ENCODE peak calls at places on chromosomes 16 and 17, in eight cellular contexts. V is SK-N-SH, F is PC-3, X is HCT116, G is neural progenitor cell, B is OCI-LY7, Y is hepatocyte, H is MM.1S. A is an unnamed sample.

GRCh38 chr16:8714143-8714542 is 39.7 kb downstream of the ABAT start:
- DNase-seq in H (no peak), G (peak), V (peak), B (no peak), X (no peak), F (no peak), Y (no peak), A (peak)

GRCh38 chr17:64281962-64282752 is 19.1 kb upstream of the TEX2 start:
- DNase-seq in V (peak), G (peak), Y (peak), F (peak), X (peak), H (peak), B (peak), A (peak)

GRCh38 chr16:28990375-28991040 is 5.7 kb downstream of the LAT start:
- DNase-seq in H (no peak), G (no peak), Y (no peak), X (no peak), B (no peak), V (no peak), F (no peak), A (no peak)

GRCh38 chr17:1555618-1556471 is 6.7 kb downstream of the PITPNA start:
- DNase-seq in X (no peak), V (no peak), B (peak), H (no peak), G (no peak), Y (no peak), F (no peak), A (no peak)

GRCh38 chr17:38730526-38731379 is 612 bp downstream of the CISD3 start:
- DNase-seq in B (peak), V (peak), Y (peak), G (peak), H (peak), F (peak), X (no peak), A (peak)

GRCh38 chr17:1006054-1006453 is 9.1 kb downstream of the TIMM22 start:
- DNase-seq in H (no peak), X (no peak), Y (no peak), G (no peak), V (peak), F (no peak), B (no peak), A (no peak)

GRCh38 chr17:828761-829160 is 46.6 kb downstream of the MRM3 start:
- DNase-seq in B (no peak), V (no peak), X (no peak), Y (no peak), F (no peak), H (no peak), G (no peak), A (no peak)

GRCh38 chr17:65690626-65691310 is 129.3 kb upstream of the AXIN2 start:
- DNase-seq in H (peak), Y (no peak), V (no peak), G (no peak), F (no peak), X (no peak), B (peak), A (no peak)

GRCh38 chr17:82859431-82860403 is 19.9 kb upstream of the ZNF750 start:
- DNase-seq in G (peak), V (no peak), B (peak), H (no peak), X (peak), F (peak), Y (peak), A (no peak)

GRCh38 chr17:73023759-73024158 is 68.7 kb downstream of the SLC39A11 start:
- DNase-seq in F (no peak), X (no peak), H (no peak), Y (no peak), V (no peak), G (no peak), B (no peak), A (no peak)

DNA sequence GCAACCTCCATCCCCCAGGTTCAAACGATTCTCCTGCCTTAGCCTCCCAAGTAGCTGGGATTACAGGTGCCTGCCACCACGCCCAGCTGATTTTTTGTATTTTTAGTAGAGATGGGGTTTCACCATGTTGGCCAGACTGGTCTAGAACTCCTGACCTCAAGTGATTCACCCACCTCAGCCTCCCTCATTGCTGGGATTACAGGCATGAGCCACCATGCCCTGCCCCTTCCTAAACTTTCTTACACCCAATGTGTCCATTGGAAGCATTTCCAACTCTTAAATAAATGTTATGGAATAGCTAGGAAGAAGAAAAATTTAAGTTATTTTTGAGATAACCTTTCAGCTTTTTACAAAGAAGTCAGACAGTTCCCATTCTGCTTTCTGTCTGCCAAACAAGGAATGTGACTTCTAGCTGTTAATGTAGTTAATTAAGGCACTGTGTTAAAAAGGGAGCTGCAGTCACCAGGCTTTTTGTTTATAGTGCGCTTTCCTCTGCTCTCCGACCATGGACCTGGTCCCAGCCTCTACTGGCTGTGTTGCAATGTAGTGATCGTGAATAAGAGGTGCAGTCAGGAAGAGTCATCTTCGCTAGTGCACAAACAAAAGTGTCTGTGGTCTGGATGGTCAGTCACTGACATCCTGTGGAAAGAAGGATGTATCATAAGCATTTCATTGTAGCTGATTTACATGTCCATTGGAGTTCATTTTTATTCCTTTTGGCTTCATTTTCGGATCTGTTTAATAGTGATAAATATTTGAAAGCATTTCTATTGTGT is 39.7 kb downstream of the USP10 start:
- DNase-seq in F (peak), X (no peak), G (no peak), H (no peak), B (no peak), V (no peak), Y (no peak), A (no peak)
- TF ChIP-seq CTCF in F (no peak), X (no peak), G (no peak), H (no peak), B (no peak), V (no peak), Y (no peak), A (no peak)

DNA sequence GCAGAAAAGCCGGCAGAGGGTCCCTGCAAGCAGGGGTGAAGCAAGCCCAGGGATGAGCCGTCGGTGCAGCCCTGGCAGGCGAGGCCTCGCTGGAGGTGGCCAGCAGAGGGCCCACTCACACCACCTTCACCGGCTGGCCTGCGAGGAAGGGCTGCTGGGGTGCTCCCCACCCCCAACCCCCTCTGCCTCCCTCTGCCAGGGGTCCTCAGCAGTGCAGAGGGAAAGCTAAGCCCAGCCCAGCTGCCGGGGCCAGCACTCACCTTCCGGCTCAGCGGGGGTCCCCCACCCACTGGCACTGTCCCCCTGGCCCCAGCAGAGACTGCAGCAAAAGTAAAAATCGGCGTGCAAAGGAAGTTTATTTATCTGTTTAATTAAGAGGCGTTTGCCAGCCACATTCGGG is 113.4 kb downstream of the ENGASE start:
- DNase-seq in B (peak), Y (peak), H (no peak), F (peak), X (peak), V (peak), G (peak), A (peak)
- TF ChIP-seq EZH2phosphoT487 in B (no peak), Y (no peak), H (no peak), F (no peak), X (no peak), V (no peak), G (no peak), A (no peak)

GRCh38 chr17:56173026-56173425 is 19.8 kb downstream of the ANKFN1 start:
- DNase-seq in Y (no peak), G (no peak), V (no peak), X (no peak), H (no peak), B (no peak), F (no peak), A (no peak)
- TF ChIP-seq CTCF in Y (no peak), G (no peak), V (no peak), X (no peak), H (no peak), B (no peak), F (no peak), A (no peak)

GRCh38 chr17:61399131-61400057 is at the start of gene TBX2:
- DNase-seq in X (no peak), H (peak), F (peak), B (no peak), G (peak), Y (peak), V (peak), A (peak)
- TF ChIP-seq EZH2phosphoT487 in X (no peak), H (no peak), F (no peak), B (no peak), G (peak), Y (peak), V (no peak), A (no peak)

GRCh38 chr17:44363613-44364159 is at the start of gene FAM171A2:
- DNase-seq in H (peak), Y (peak), X (no peak), V (peak), G (peak), F (peak), B (peak), A (peak)
- TF ChIP-seq CTCF in H (peak), Y (peak), X (peak), V (peak), G (peak), F (peak), B (peak), A (peak)

GRCh38 chr17:59754547-59754946 is 47.1 kb downstream of the VMP1 start:
- DNase-seq in H (no peak), F (peak), B (no peak), X (peak), V (no peak), G (no peak), Y (peak), A (no peak)

GRCh38 chr17:59757043-59757824 is 49.8 kb downstream of the VMP1 start:
- DNase-seq in F (no peak), B (no peak), X (no peak), H (no peak), V (no peak), G (no peak), Y (no peak), A (no peak)

GRCh38 chr17:59753522-59754467 is 46.3 kb downstream of the VMP1 start:
- DNase-seq in B (peak), V (peak), G (peak), X (peak), H (peak), Y (peak), F (peak), A (peak)

GRCh38 chr17:59757881-59758385 is 50.5 kb downstream of the VMP1 start:
- DNase-seq in X (no peak), Y (no peak), H (no peak), G (no peak), F (no peak), B (no peak), V (no peak), A (no peak)

GRCh38 chr17:59756236-59756818 is 48.9 kb downstream of the VMP1 start:
- DNase-seq in X (peak), G (no peak), H (no peak), B (no peak), Y (no peak), F (peak), V (no peak), A (no peak)
- TF ChIP-seq EZH2phosphoT487 in X (no peak), G (no peak), H (no peak), B (no peak), Y (no peak), F (no peak), V (no peak), A (no peak)

GRCh38 chr17:18191967-18192366 is 8.3 kb downstream of the ALKBH5 start:
- DNase-seq in V (peak), Y (no peak), G (no peak), F (no peak), B (no peak), X (no peak), H (no peak), A (peak)
- TF ChIP-seq CTCF in V (peak), Y (peak), G (peak), F (peak), B (peak), X (peak), H (peak), A (peak)

A was measured in GM23338.